ENCODE peak calls at places on chromosomes 11 and 22, in six cellular contexts. One of them, this sample, is unnamed.
A peak's percentile ranks its signal among the peaks of the same experiment; 100 is the strongest.

GRCh38 chr22:49243335-49243734 is 584.3 kb downstream of the BRD1 start:
- DNase-seq in AG04450: no peak
- DNase-seq in CD14-positive monocyte: no peak
- DNase-seq in left ventricle myocardium inferior: no peak
- DNase-seq in HFF-Myc: no peak
- DNase-seq in transverse colon: no peak
- DNase-seq in this sample: no peak

GRCh38 chr11:79081441-79082124 is 359.2 kb downstream of the TENM4 start:
- DNase-seq in AG04450: no peak
- DNase-seq in CD14-positive monocyte: no peak
- DNase-seq in left ventricle myocardium inferior: no peak
- DNase-seq in HFF-Myc: peak; percentile 52
- DNase-seq in transverse colon: no peak
- DNase-seq in this sample: no peak

GRCh38 chr11:11611381-11611780 is 10.4 kb downstream of the GALNT18 start:
- DNase-seq in AG04450: no peak
- DNase-seq in CD14-positive monocyte: no peak
- DNase-seq in left ventricle myocardium inferior: no peak
- DNase-seq in HFF-Myc: no peak
- DNase-seq in transverse colon: no peak
- DNase-seq in this sample: no peak

GRCh38 chr11:119382101-119382500 is 611 bp upstream of the USP2 start:
- DNase-seq in AG04450: no peak
- DNase-seq in CD14-positive monocyte: no peak
- DNase-seq in left ventricle myocardium inferior: no peak
- DNase-seq in HFF-Myc: no peak
- DNase-seq in transverse colon: no peak
- DNase-seq in this sample: no peak

GRCh38 chr11:76598426-76598839 is 72.1 kb downstream of the LRRC32 start:
- DNase-seq in AG04450: no peak
- DNase-seq in CD14-positive monocyte: no peak
- DNase-seq in left ventricle myocardium inferior: no peak
- DNase-seq in HFF-Myc: no peak
- DNase-seq in transverse colon: no peak
- DNase-seq in this sample: no peak

GRCh38 chr11:130601141-130601540 is 152.7 kb downstream of the ADAMTS15 start:
- DNase-seq in AG04450: no peak
- DNase-seq in CD14-positive monocyte: no peak
- DNase-seq in left ventricle myocardium inferior: peak; percentile 83
- DNase-seq in HFF-Myc: no peak
- DNase-seq in transverse colon: peak; percentile 63
- DNase-seq in this sample: no peak

GRCh38 chr11:64148200-64148916 is 17.6 kb downstream of the MACROD1 start:
- DNase-seq in AG04450: peak; percentile 24
- DNase-seq in CD14-positive monocyte: peak; percentile 64
- DNase-seq in left ventricle myocardium inferior: peak; percentile 88
- DNase-seq in HFF-Myc: peak; percentile 83
- DNase-seq in transverse colon: peak; percentile 72
- DNase-seq in this sample: no peak

GRCh38 chr11:80593981-80594380 is 1153.2 kb upstream of the TENM4 start:
- DNase-seq in AG04450: no peak
- DNase-seq in CD14-positive monocyte: no peak
- DNase-seq in left ventricle myocardium inferior: no peak
- DNase-seq in HFF-Myc: no peak
- DNase-seq in transverse colon: peak; percentile 37
- DNase-seq in this sample: no peak

GRCh38 chr11:45336136-45336535 is 50.0 kb upstream of the SYT13 start:
- DNase-seq in AG04450: no peak
- DNase-seq in CD14-positive monocyte: no peak
- DNase-seq in left ventricle myocardium inferior: no peak
- DNase-seq in HFF-Myc: no peak
- DNase-seq in transverse colon: no peak
- DNase-seq in this sample: no peak

GRCh38 chr22:30705710-30706651 is 11.3 kb downstream of the OSBP2 start:
- DNase-seq in AG04450: peak; percentile 15
- DNase-seq in CD14-positive monocyte: no peak
- DNase-seq in left ventricle myocardium inferior: no peak
- DNase-seq in HFF-Myc: peak; percentile 52
- DNase-seq in transverse colon: peak; percentile 22
- DNase-seq in this sample: no peak

DNA sequence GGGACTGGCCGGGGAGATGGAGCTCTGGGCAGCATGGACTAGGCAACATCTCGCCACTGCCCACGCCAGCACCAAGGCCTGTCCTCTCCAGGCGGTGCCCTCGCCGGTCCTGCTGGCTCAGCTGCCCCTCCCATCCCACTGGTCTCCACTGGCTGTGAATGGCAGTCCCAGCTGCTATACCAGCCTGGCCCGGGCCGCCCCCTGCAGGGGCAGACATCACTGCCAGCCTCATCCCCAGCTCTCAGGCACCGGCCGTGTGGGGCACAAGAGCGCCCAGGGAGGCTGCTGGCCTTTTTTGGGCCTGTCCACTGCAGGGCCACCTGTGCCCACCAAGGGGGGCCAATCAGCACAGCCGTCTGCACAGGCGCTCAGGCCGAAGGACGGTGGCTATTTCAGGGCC is 30.1 kb upstream of the H19 start:
- DNase-seq in AG04450: no peak
- DNase-seq in CD14-positive monocyte: no peak
- DNase-seq in left ventricle myocardium inferior: no peak
- DNase-seq in HFF-Myc: no peak
- DNase-seq in transverse colon: no peak
- DNase-seq in this sample: no peak
- TF ChIP-seq CTCF in AG04450: no peak
- TF ChIP-seq CTCF in CD14-positive monocyte: no peak
- TF ChIP-seq CTCF in left ventricle myocardium inferior: no peak
- TF ChIP-seq CTCF in HFF-Myc: no peak
- TF ChIP-seq CTCF in transverse colon: no peak
- TF ChIP-seq CTCF in this sample: no peak

DNA sequence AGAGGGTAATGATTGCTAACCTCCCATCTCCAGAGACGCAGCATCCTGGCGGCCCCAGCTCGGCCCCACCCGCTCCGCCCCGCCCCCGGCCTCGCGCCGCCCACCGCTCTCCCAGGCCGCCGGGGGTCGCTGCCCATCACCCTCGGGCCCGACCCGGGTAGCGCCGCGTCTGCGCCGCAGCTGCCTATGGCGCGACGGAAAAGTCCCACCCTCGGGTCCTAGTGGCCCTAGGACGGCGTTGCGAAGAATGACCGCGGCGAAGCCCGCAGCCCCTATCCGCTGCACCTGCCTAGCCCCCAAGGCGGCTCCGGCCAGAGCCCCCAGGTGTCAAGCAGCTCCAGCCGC is 457 bp downstream of the CPSF7 start:
- DNase-seq in AG04450: no peak
- DNase-seq in CD14-positive monocyte: no peak
- DNase-seq in left ventricle myocardium inferior: peak; percentile 63
- DNase-seq in HFF-Myc: no peak
- DNase-seq in transverse colon: peak; percentile 63
- DNase-seq in this sample: no peak
- TF ChIP-seq CTCF in AG04450: no peak
- TF ChIP-seq CTCF in CD14-positive monocyte: no peak
- TF ChIP-seq CTCF in left ventricle myocardium inferior: peak; percentile 43
- TF ChIP-seq CTCF in HFF-Myc: no peak
- TF ChIP-seq CTCF in transverse colon: no peak
- TF ChIP-seq CTCF in this sample: peak; percentile 69

GRCh38 chr22:37126882-37127281 is 17.4 kb upstream of the TMPRSS6 start:
- DNase-seq in AG04450: no peak
- DNase-seq in CD14-positive monocyte: no peak
- DNase-seq in left ventricle myocardium inferior: no peak
- DNase-seq in HFF-Myc: no peak
- DNase-seq in transverse colon: no peak
- DNase-seq in this sample: no peak
- TF ChIP-seq CTCF in AG04450: peak; percentile 14
- TF ChIP-seq CTCF in CD14-positive monocyte: no peak
- TF ChIP-seq CTCF in left ventricle myocardium inferior: no peak
- TF ChIP-seq CTCF in HFF-Myc: peak; percentile 38
- TF ChIP-seq CTCF in transverse colon: peak; percentile 31
- TF ChIP-seq CTCF in this sample: peak; percentile 55

GRCh38 chr22:19723165-19723989 is at the start of gene GP1BB:
- DNase-seq in AG04450: no peak
- DNase-seq in CD14-positive monocyte: no peak
- DNase-seq in left ventricle myocardium inferior: peak; percentile 67
- DNase-seq in HFF-Myc: no peak
- DNase-seq in transverse colon: peak; percentile 37
- DNase-seq in this sample: no peak
- TF ChIP-seq CTCF in AG04450: no peak
- TF ChIP-seq CTCF in CD14-positive monocyte: peak; percentile 33
- TF ChIP-seq CTCF in left ventricle myocardium inferior: no peak
- TF ChIP-seq CTCF in HFF-Myc: no peak
- TF ChIP-seq CTCF in transverse colon: no peak
- TF ChIP-seq CTCF in this sample: peak; percentile 3

GRCh38 chr22:44735518-44736428 is 16.6 kb upstream of the ARHGAP8 start:
- DNase-seq in AG04450: no peak
- DNase-seq in CD14-positive monocyte: peak; percentile 63
- DNase-seq in left ventricle myocardium inferior: peak; percentile 74
- DNase-seq in HFF-Myc: no peak
- DNase-seq in transverse colon: peak; percentile 84
- DNase-seq in this sample: no peak
- TF ChIP-seq CTCF in AG04450: peak; percentile 84
- TF ChIP-seq CTCF in CD14-positive monocyte: peak; percentile 100
- TF ChIP-seq CTCF in left ventricle myocardium inferior: peak; percentile 99
- TF ChIP-seq CTCF in HFF-Myc: peak; percentile 70
- TF ChIP-seq CTCF in transverse colon: peak; percentile 99
- TF ChIP-seq CTCF in this sample: peak; percentile 98

DNA sequence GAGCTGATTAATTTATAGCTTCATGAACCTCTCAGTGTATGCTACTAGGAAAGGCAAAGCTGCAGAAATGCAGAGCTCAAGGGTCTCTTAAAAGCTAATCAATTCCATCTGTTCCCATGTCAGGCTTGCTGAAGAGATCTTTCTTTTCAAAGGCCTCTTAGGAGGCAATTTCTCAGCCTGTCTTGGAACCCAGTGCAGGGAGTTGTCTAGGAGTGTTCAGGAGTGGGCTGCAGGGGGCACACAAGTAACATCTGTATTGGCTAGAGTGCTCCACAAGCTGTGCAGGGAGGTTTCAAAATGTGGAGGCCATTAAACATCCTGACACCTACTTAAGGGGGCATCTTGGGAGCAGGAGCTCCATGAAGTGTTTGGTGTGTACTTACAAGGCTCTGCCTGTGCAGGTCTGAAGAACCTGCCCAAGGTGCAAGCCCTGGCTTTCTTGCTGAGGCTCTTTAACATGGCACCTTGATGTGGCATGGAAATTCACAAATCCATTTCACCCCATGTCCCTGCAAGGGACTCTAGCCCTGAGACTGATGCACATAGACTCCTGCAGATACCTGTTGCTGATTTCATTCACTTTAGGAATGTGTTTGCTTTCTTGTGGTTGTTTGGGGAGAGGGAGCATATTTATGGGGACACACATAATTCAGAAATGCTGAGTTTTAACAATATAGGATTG is 134.7 kb downstream of the ME3 start:
- DNase-seq in AG04450: no peak
- DNase-seq in CD14-positive monocyte: no peak
- DNase-seq in left ventricle myocardium inferior: no peak
- DNase-seq in HFF-Myc: no peak
- DNase-seq in transverse colon: no peak
- DNase-seq in this sample: no peak
- TF ChIP-seq CTCF in AG04450: peak; percentile 25
- TF ChIP-seq CTCF in CD14-positive monocyte: no peak
- TF ChIP-seq CTCF in left ventricle myocardium inferior: peak; percentile 36
- TF ChIP-seq CTCF in HFF-Myc: peak; percentile 32
- TF ChIP-seq CTCF in transverse colon: no peak
- TF ChIP-seq CTCF in this sample: peak; percentile 65

GRCh38 chr11:101915811-101916291 is 471 bp downstream of the ANGPTL5 start:
- DNase-seq in AG04450: no peak
- DNase-seq in CD14-positive monocyte: peak; percentile 53
- DNase-seq in left ventricle myocardium inferior: no peak
- DNase-seq in HFF-Myc: no peak
- DNase-seq in transverse colon: no peak
- DNase-seq in this sample: no peak

GRCh38 chr11:101913631-101914030 is 1.2 kb upstream of the CEP126 start:
- DNase-seq in AG04450: no peak
- DNase-seq in CD14-positive monocyte: no peak
- DNase-seq in left ventricle myocardium inferior: no peak
- DNase-seq in HFF-Myc: no peak
- DNase-seq in transverse colon: no peak
- DNase-seq in this sample: no peak

GRCh38 chr11:101914349-101914736 is 467 bp upstream of the CEP126 start:
- DNase-seq in AG04450: peak; percentile 10
- DNase-seq in CD14-positive monocyte: no peak
- DNase-seq in left ventricle myocardium inferior: no peak
- DNase-seq in HFF-Myc: no peak
- DNase-seq in transverse colon: no peak
- DNase-seq in this sample: no peak

GRCh38 chr11:101914737-101915426 is at the start of gene CEP126:
- DNase-seq in AG04450: peak; percentile 81
- DNase-seq in CD14-positive monocyte: peak; percentile 74
- DNase-seq in left ventricle myocardium inferior: peak; percentile 94
- DNase-seq in HFF-Myc: peak; percentile 62
- DNase-seq in transverse colon: peak; percentile 95
- DNase-seq in this sample: peak; percentile 98

DNA sequence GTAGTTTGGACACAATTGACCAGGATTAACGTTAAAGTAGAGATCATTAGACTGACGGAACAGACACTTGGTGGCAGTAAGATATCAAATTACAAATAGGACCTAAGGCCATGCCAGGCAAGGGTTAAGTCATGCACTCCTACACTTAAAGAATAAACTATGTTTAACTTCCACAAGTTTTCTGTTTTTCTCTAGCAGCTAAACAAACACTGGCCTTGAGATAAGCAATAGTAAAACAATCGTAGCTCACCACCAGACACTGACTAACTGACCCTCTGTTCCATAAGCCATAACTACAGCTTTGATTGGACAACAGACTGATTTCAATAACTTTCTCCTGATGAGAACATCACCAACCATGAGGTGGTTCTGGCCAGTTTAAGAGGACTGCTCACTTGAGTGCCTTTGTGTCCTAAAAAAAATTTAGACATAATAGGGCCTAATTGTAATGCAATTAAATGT is 2.0 kb upstream of the CEP126 start:
- DNase-seq in AG04450: no peak
- DNase-seq in CD14-positive monocyte: no peak
- DNase-seq in left ventricle myocardium inferior: no peak
- DNase-seq in HFF-Myc: no peak
- DNase-seq in transverse colon: no peak
- DNase-seq in this sample: no peak
- TF ChIP-seq CTCF in AG04450: no peak
- TF ChIP-seq CTCF in CD14-positive monocyte: no peak
- TF ChIP-seq CTCF in left ventricle myocardium inferior: no peak
- TF ChIP-seq CTCF in HFF-Myc: no peak
- TF ChIP-seq CTCF in transverse colon: no peak
- TF ChIP-seq CTCF in this sample: no peak

GRCh38 chr11:66494935-66495334 is 14.7 kb downstream of the DPP3 start:
- DNase-seq in AG04450: no peak
- DNase-seq in CD14-positive monocyte: no peak
- DNase-seq in left ventricle myocardium inferior: no peak
- DNase-seq in HFF-Myc: no peak
- DNase-seq in transverse colon: no peak
- DNase-seq in this sample: no peak
- TF ChIP-seq CTCF in AG04450: no peak
- TF ChIP-seq CTCF in CD14-positive monocyte: no peak
- TF ChIP-seq CTCF in left ventricle myocardium inferior: no peak
- TF ChIP-seq CTCF in HFF-Myc: no peak
- TF ChIP-seq CTCF in transverse colon: no peak
- TF ChIP-seq CTCF in this sample: no peak